ENCODE peak calls at places on chromosome 2, in seven cellular contexts. W is A549; U is AG08396; H is naive thymus-derived CD8-positive, alpha-beta T cell; R is amniotic stem cell; L is stimulated activated CD4-positive, alpha-beta T cell treated with anti-CD3 and anti-CD28 coated beads, Interleukin-2, amount 100 ng/mL, for 24 hours; I is activated T-cell treated with anti-CD3 and anti-CD28 coated beads, Interleukin-2, amount 50 U/mL, for 72 hours. T is an unnamed sample.

GRCh38 chr2:88038263-88039105 is 17.1 kb downstream of the KRCC1 start:
- DNase-seq in W (peak), U (peak), H (no peak), R (peak), L (no peak), I (no peak), T (no peak)

GRCh38 chr2:224017976-224018375 is 21.1 kb downstream of the SERPINE2 start:
- DNase-seq in W (no peak), U (no peak), H (no peak), R (no peak), L (no peak), I (no peak), T (no peak)

GRCh38 chr2:237955640-237956401 is 11.0 kb upstream of the UBE2F start:
- DNase-seq in W (no peak), U (peak), H (no peak), R (no peak), L (no peak), I (no peak), T (no peak)

GRCh38 chr2:152297715-152298114 is 37.3 kb upstream of the FMNL2 start:
- DNase-seq in W (no peak), U (no peak), H (no peak), R (no peak), L (no peak), I (no peak), T (no peak)

GRCh38 chr2:201959626-201960025 is 74.0 kb upstream of the FZD7 start:
- DNase-seq in W (no peak), U (no peak), H (no peak), R (no peak), L (no peak), I (no peak), T (no peak)

GRCh38 chr2:66869076-66869475 is 434.2 kb downstream of the MEIS1 start:
- DNase-seq in W (no peak), U (no peak), H (no peak), R (no peak), L (no peak), I (no peak), T (no peak)

GRCh38 chr2:203913947-203914346 is 22.6 kb upstream of the ICOS start:
- DNase-seq in W (peak), U (no peak), H (no peak), R (no peak), L (no peak), I (no peak), T (no peak)

GRCh38 chr2:84888401-84889276 is 7.8 kb upstream of the TRABD2A start:
- DNase-seq in W (no peak), U (no peak), H (peak), R (no peak), L (no peak), I (peak), T (no peak)

GRCh38 chr2:168166902-168167510 is 80.4 kb downstream of the STK39 start:
- DNase-seq in W (peak), U (peak), H (no peak), R (no peak), L (no peak), I (peak), T (no peak)

GRCh38 chr2:96687266-96687665 is 44.7 kb downstream of the FER1L5 start:
- DNase-seq in W (peak), U (no peak), H (no peak), R (no peak), L (no peak), I (no peak), T (no peak)

GRCh38 chr2:96325884-96326255 is 753 bp downstream of the ITPRIPL1 start:
- DNase-seq in W (no peak), U (no peak), H (peak), R (no peak), L (peak), I (peak), T (no peak)

GRCh38 chr2:148244593-148245292 is 223.9 kb downstream of the MBD5 start:
- DNase-seq in W (peak), U (peak), H (no peak), R (peak), L (no peak), I (no peak), T (no peak)

GRCh38 chr2:238936162-238937052 is 88.5 kb downstream of the TWIST2 start:
- DNase-seq in W (no peak), U (no peak), H (no peak), R (no peak), L (no peak), I (no peak), T (no peak)

GRCh38 chr2:166417669-166418068 is 41.9 kb upstream of the SCN9A start:
- DNase-seq in W (peak), U (peak), H (no peak), R (no peak), L (no peak), I (no peak), T (no peak)

GRCh38 chr2:119267604-119268003 is 44.0 kb downstream of the STEAP3 start:
- DNase-seq in W (no peak), U (no peak), H (no peak), R (no peak), L (no peak), I (no peak), T (no peak)

GRCh38 chr2:61178603-61179545 is 16.9 kb downstream of the C2orf74 start:
- DNase-seq in W (no peak), U (no peak), H (no peak), R (no peak), L (peak), I (peak), T (no peak)

GRCh38 chr2:42547446-42548295 is 20.8 kb upstream of the MTA3 start:
- DNase-seq in W (no peak), U (no peak), H (no peak), R (no peak), L (no peak), I (no peak), T (no peak)

GRCh38 chr2:207993141-207993763 is 32.1 kb downstream of the PLEKHM3 start:
- DNase-seq in W (no peak), U (peak), H (no peak), R (no peak), L (no peak), I (no peak), T (no peak)

GRCh38 chr2:231991664-231992063 is 30.2 kb downstream of the DIS3L2 start:
- DNase-seq in W (no peak), U (no peak), H (no peak), R (no peak), L (no peak), I (no peak), T (no peak)

GRCh38 chr2:191462370-191462769 is 215.6 kb upstream of the NABP1 start:
- DNase-seq in W (no peak), U (no peak), H (no peak), R (no peak), L (no peak), I (no peak), T (no peak)

GRCh38 chr2:30664761-30665358 is 142.4 kb downstream of the CAPN13 start:
- DNase-seq in W (peak), U (peak), H (no peak), R (peak), L (peak), I (no peak), T (no peak)

GRCh38 chr2:202378661-202379338 is 2.7 kb downstream of the BMPR2 start:
- DNase-seq in W (no peak), U (no peak), H (no peak), R (no peak), L (no peak), I (no peak), T (no peak)

GRCh38 chr2:58479557-58480120 is 238.5 kb upstream of the FANCL start:
- DNase-seq in W (no peak), U (no peak), H (no peak), R (no peak), L (no peak), I (no peak), T (no peak)

GRCh38 chr2:238465487-238466241 is 38.9 kb downstream of the ASB1 start:
- DNase-seq in W (no peak), U (no peak), H (no peak), R (no peak), L (no peak), I (no peak), T (no peak)

GRCh38 chr2:58541511-58541910 is 300.4 kb upstream of the FANCL start:
- DNase-seq in W (no peak), U (no peak), H (no peak), R (no peak), L (no peak), I (no peak), T (no peak)

GRCh38 chr2:46487667-46488333 is 8.4 kb downstream of the TMEM247 start:
- DNase-seq in W (peak), U (peak), H (no peak), R (peak), L (no peak), I (no peak), T (no peak)

GRCh38 chr2:135047295-135047694 is at the start of gene MAP3K19:
- DNase-seq in W (no peak), U (no peak), H (no peak), R (no peak), L (no peak), I (no peak), T (no peak)

GRCh38 chr2:37629529-37629928 is 41.9 kb downstream of the CDC42EP3 start:
- DNase-seq in W (no peak), U (no peak), H (no peak), R (no peak), L (no peak), I (no peak), T (no peak)